ENCODE peak calls at places on chromosomes 5 and 9, in seven cellular contexts. Y is body of pancreas, I is esophagus squamous epithelium, O is PC-3, F is upper lobe of right lung, B is WERI-Rb-1, N is cardiac muscle cell. M is an unnamed sample. For H3K9me3, the result is how much of the 10 kb centered on the place peaks cover.

GRCh38 chr9:89483592-89484474 is 14.1 kb downstream of the SEMA4D start:
- DNase-seq in B (no peak), O (no peak), F (no peak), I (no peak), N (no peak), Y (no peak), M (no peak)

GRCh38 chr5:57450991-57451876 is 31.4 kb downstream of the ACTBL2 start:
- DNase-seq in O (no peak), I (no peak), B (no peak), F (no peak), N (no peak), Y (no peak), M (no peak)

GRCh38 chr5:56012281-56012963 is 17.7 kb upstream of the IL6ST start:
- DNase-seq in I (no peak), Y (peak), B (no peak), N (no peak), F (no peak), O (peak), M (no peak)

GRCh38 chr5:67006152-67006848 is 190.3 kb downstream of the CD180 start:
- DNase-seq in F (no peak), I (no peak), Y (no peak), N (no peak), B (no peak), O (no peak), M (no peak)

GRCh38 chr9:113599647-113600476 is 136.3 kb downstream of the RGS3 start:
- DNase-seq in N (no peak), B (no peak), I (no peak), Y (no peak), F (no peak), O (no peak), M (peak)

GRCh38 chr9:32603914-32604852 is 31.2 kb upstream of the NDUFB6 start:
- DNase-seq in O (peak), F (no peak), B (peak), Y (no peak), I (no peak), N (no peak), M (no peak)

GRCh38 chr9:38003230-38003629 is 65.8 kb downstream of the SHB start:
- DNase-seq in I (no peak), B (no peak), O (no peak), N (no peak), F (no peak), Y (no peak), M (no peak)

GRCh38 chr5:84805473-84805872 is 420.8 kb upstream of the EDIL3 start:
- DNase-seq in B (no peak), Y (no peak), N (no peak), F (no peak), I (no peak), O (no peak), M (no peak)

GRCh38 chr5:171387255-171387969 is at the start of gene NPM1:
- DNase-seq in N (peak), O (peak), B (peak), I (peak), Y (peak), F (peak), M (peak)
- H3K9me3 ChIP-seq in N (under half), O (under half), B (under half), I (under half), Y (under half), F (under half), M (under half)

DNA sequence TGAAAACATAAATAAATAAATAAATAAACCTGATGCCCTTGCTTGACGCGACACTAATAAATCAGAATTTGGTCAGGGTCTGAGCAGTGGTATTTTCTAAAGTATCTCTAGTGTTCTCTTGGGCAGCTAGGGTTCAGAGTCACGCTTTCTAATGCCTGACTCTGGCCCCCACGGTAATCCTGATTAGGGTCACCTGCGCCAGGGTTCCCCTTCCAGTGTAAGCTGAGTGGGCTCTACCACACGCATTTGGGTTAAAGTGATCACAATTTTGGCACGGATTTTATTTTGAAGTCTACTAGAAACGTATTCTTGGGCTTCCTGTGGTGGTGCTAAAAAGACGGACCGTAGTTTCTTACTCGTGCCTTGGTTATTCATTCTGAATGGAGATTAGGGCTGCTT is 651 bp downstream of the TTC1 start:
- DNase-seq in B (no peak), F (no peak), O (no peak), I (no peak), Y (no peak), N (no peak), M (no peak)
- H3K4me3 ChIP-seq in B (peak), F (peak), O (peak), I (peak), Y (peak), N (peak), M (peak)

GRCh38 chr5:180533845-180534244 is 39.7 kb downstream of the CNOT6 start:
- DNase-seq in N (no peak), F (no peak), B (no peak), O (no peak), I (no peak), Y (no peak), M (no peak)
- H3K9me3 ChIP-seq in N (under half), F (under half), B (under half), O (under half), I (under half), Y (under half), M (under half)

DNA sequence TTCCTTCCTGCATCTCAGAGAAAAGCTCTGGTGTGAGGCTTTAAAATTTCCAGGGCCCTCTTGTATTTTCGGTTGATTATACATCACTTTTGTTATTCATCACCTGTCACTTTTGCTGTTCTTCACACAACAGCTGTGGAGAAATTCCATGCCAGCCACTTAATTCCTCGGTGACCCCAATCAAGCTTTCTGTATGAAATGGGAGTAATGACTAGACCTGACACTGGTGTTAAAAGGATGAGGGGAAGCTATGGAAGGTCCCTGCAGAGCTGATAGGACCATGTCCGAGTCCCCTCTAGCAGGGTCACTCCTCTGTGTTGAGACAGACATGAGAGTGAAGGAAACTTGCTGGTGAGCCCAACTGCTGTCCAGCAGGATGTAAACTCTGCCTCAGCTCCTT is 59.7 kb downstream of the GPR21 start:
- DNase-seq in F (no peak), I (no peak), Y (no peak), O (no peak), N (no peak), B (no peak), M (no peak)
- H3K4me3 ChIP-seq in F (no peak), I (no peak), Y (no peak), O (no peak), N (no peak), B (no peak), M (no peak)

DNA sequence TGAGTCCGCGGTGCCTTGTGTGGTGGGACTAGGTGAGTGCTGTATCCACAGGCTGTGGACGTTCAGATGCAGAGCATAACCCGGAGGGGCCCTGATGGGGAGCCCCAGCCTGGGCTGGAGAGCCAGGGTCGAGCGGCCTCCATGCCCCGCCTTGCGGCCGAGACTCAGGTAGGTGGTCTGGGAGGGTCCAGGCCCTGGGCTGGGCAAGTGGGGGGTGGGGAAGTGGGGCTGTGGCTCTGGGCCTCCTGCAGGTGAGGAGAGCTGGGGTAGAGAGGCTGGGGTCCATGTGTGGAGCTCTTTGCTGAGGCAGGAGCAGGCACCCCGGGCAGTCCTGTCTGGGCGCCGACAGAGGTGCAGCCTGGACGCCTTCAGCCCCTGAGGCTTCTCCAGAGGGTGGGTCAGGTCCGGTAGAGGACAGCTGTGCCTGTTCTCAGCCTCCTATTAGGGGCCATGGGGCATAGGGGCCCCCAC is 241.1 kb downstream of the CACNA1B start:
- DNase-seq in N (no peak), O (no peak), F (peak), I (no peak), B (no peak), Y (no peak), M (no peak)
- H3K9me3 ChIP-seq in N (under half), O (under half), F (under half), I (under half), B (under half), Y (under half), M (under half)